ENCODE peak calls at places on chromosomes 12 and 14, in five cellular contexts. I is foreskin fibroblast, R is HFFc6, Q is cardiac muscle cell, E is nephron progenitor cell. B is an unnamed sample.

GRCh38 chr12:52245259-52245961 is 12.4 kb downstream of the KRT7 start:
- DNase-seq in E (no peak), Q (no peak), I (no peak), R (no peak), B (no peak)

GRCh38 chr12:127501916-127502315 is 765.1 kb upstream of the TMEM132C start:
- DNase-seq in E (no peak), Q (no peak), I (no peak), R (no peak), B (no peak)

GRCh38 chr14:34640826-34641225 is 10.9 kb upstream of the SNX6 start:
- DNase-seq in R (no peak), I (no peak), E (no peak), Q (no peak), B (no peak)

GRCh38 chr12:128259556-128260070 is 7.4 kb upstream of the TMEM132C start:
- DNase-seq in Q (peak; percentile 78), E (peak; percentile 76), I (no peak), R (no peak), B (no peak)

GRCh38 chr14:61218765-61219164 is 62.4 kb downstream of the TMEM30B start:
- DNase-seq in E (peak; percentile 16), I (peak; percentile 73), R (no peak), Q (no peak), B (peak; percentile 86)

GRCh38 chr14:23302290-23303225 is at the start of gene PPP1R3E:
- DNase-seq in Q (peak; percentile 86), E (peak; percentile 78), I (no peak), R (no peak), B (no peak)

GRCh38 chr14:59294662-59294992 is 106.2 kb downstream of the DAAM1 start:
- DNase-seq in I (no peak), E (no peak), Q (no peak), R (no peak), B (peak; percentile 79)

GRCh38 chr14:99718031-99718810 is 34.1 kb downstream of the CYP46A1 start:
- DNase-seq in I (no peak), R (no peak), E (no peak), Q (no peak), B (no peak)

GRCh38 chr14:90698379-90698869 is 117.8 kb downstream of the TTC7B start:
- DNase-seq in R (no peak), E (no peak), Q (no peak), I (peak; percentile 35), B (no peak)

GRCh38 chr14:63039800-63040380 is 5.4 kb downstream of the KCNH5 start:
- DNase-seq in I (peak; percentile 10), R (peak; percentile 50), Q (peak; percentile 68), E (peak; percentile 16), B (no peak)

GRCh38 chr12:48960834-48961233 is 3.5 kb upstream of the ARF3 start:
- DNase-seq in Q (no peak), I (no peak), E (no peak), R (no peak), B (no peak)

GRCh38 chr14:62445570-62445969 is 599.7 kb downstream of the KCNH5 start:
- DNase-seq in Q (no peak), I (no peak), E (no peak), R (no peak), B (no peak)

GRCh38 chr14:106530031-106530422 is 1003.6 kb downstream of the TMEM121 start:
- DNase-seq in Q (no peak), E (no peak), I (no peak), R (no peak), B (no peak)

GRCh38 chr12:120670667-120671066 is 16.3 kb upstream of the MLEC start:
- DNase-seq in Q (no peak), E (no peak), I (no peak), R (no peak), B (no peak)

GRCh38 chr14:23432946-23433345 is 2.5 kb downstream of the MYH7 start:
- DNase-seq in E (no peak), I (no peak), R (no peak), Q (no peak), B (no peak)

GRCh38 chr14:86003998-86004397 is 474.1 kb downstream of the FLRT2 start:
- DNase-seq in E (no peak), Q (no peak), I (no peak), R (no peak), B (no peak)

GRCh38 chr12:95169368-95169767 is 47.9 kb downstream of the FGD6 start:
- DNase-seq in R (peak; percentile 78), Q (no peak), E (no peak), I (peak; percentile 75), B (no peak)

GRCh38 chr14:96204151-96205058 is at the start of gene BDKRB2:
- DNase-seq in I (peak; percentile 78), R (peak; percentile 71), E (peak; percentile 79), Q (peak; percentile 76), B (peak; percentile 74)

GRCh38 chr12:28941248-28941647 is 207.8 kb upstream of the FAR2 start:
- DNase-seq in I (no peak), Q (no peak), R (no peak), E (no peak), B (no peak)

GRCh38 chr12:130026608-130027176 is 122.9 kb upstream of the TMEM132D start:
- DNase-seq in Q (peak; percentile 60), R (no peak), E (peak; percentile 69), I (no peak), B (no peak)

GRCh38 chr14:37890095-37890494 is 294.7 kb downstream of the TTC6 start:
- DNase-seq in R (no peak), I (no peak), E (no peak), Q (no peak), B (no peak)
- TF ChIP-seq CTCF in R (peak; percentile 78), I (peak; percentile 20), E (peak; percentile 16), Q (peak; percentile 28), B (no peak)

GRCh38 chr12:39442895-39443703 is at the start of gene KIF21A:
- DNase-seq in Q (peak; percentile 96), I (peak; percentile 95), R (peak; percentile 76), E (peak; percentile 89), B (peak; percentile 74)
- TF ChIP-seq CTCF in Q (peak; percentile 39), I (peak; percentile 40), R (peak; percentile 71), E (peak; percentile 51), B (peak; percentile 26)

DNA sequence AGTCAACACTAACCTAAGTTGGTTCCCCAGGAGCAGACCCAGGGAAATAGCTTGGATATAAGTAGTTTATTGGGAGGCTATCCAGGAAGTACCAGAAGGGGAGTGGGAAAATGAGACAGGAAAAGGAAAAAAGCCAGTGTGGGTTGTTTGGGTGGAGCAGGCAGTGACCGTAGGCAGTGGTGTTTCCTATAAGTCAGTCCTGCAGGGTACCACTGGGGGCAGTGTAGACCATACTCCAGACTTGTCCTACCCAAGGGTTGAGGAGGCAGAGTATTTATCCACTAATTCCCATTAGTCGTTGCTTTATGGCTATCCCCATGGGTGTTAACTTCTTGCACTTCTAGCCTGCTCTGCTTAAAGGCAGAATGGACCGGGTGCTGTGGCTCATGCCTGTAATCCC is 6.4 kb upstream of the CCDC60 start:
- DNase-seq in Q (peak; percentile 46), E (peak; percentile 22), R (no peak), I (no peak), B (no peak)
- TF ChIP-seq CTCF in Q (no peak), E (peak; percentile 31), R (no peak), I (no peak), B (no peak)

GRCh38 chr12:132403636-132404434 is 74.4 kb upstream of the GALNT9 start:
- DNase-seq in I (no peak), E (no peak), Q (no peak), R (no peak), B (no peak)
- TF ChIP-seq CTCF in I (no peak), E (no peak), Q (no peak), R (no peak), B (no peak)

DNA sequence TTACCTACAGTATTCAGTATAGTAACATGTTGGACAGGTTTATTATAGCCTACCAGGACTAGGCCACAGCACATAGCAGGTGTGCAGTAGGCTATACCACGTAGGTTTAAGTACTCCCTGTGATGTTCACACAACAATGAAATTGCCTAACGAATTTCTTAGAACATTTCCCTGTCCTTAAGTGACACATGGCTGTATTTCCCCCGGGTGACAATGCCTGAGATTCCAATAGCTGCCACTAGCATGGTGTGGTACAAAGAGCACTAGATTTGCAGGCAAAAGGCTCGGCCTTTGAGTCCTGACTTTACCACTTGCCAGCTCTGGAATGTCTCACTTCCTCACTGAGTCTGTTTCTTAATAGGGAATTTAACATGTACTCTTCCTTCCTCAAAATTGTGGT is 19.7 kb downstream of the PTPN21 start:
- DNase-seq in E (no peak), I (no peak), R (no peak), Q (peak; percentile 48), B (no peak)
- TF ChIP-seq CTCF in E (no peak), I (no peak), R (peak; percentile 39), Q (no peak), B (no peak)

GRCh38 chr12:47817272-47818006 is 2.3 kb downstream of the HDAC7 start:
- DNase-seq in Q (no peak), E (no peak), I (no peak), R (peak; percentile 18), B (no peak)
- TF ChIP-seq CTCF in Q (peak; percentile 27), E (no peak), I (peak; percentile 40), R (peak; percentile 70), B (peak; percentile 41)

B was measured in AG09319.